ENCODE peak calls at places on chromosomes 7 and 10, in six cellular contexts. I is K562, Q is NB4, Y is HepG2, V is A549, A is GM12878. E is an unnamed sample.

GRCh38 chr7:127967276-127967675 is 64.0 kb downstream of the LRRC4 start:
- DNase-seq in I (no peak), Q (no peak), Y (no peak), V (no peak), A (no peak), E (no peak)

GRCh38 chr10:3754727-3755439 is 30.1 kb downstream of the KLF6 start:
- DNase-seq in I (peak; percentile 27), Q (no peak), Y (peak; percentile 60), V (peak; percentile 84), A (no peak), E (peak; percentile 94)

GRCh38 chr10:47094636-47095035 is 183.4 kb downstream of the PTPN20 start:
- DNase-seq in I (no peak), Q (no peak), Y (no peak), V (no peak), A (no peak), E (no peak)

GRCh38 chr10:8738987-8739386 is 684.5 kb downstream of the GATA3 start:
- DNase-seq in I (no peak), Q (no peak), Y (no peak), V (no peak), A (no peak), E (no peak)

GRCh38 chr7:70312336-70312735 is 714.1 kb downstream of the AUTS2 start:
- DNase-seq in I (no peak), Q (no peak), Y (no peak), V (no peak), A (no peak), E (no peak)

GRCh38 chr10:92691042-92691590 is 1.4 kb downstream of the HHEX start:
- DNase-seq in I (no peak), Q (no peak), Y (no peak), V (no peak), A (no peak), E (no peak)

GRCh38 chr7:138207555-138207971 is 131.3 kb downstream of the AKR1D1 start:
- DNase-seq in I (no peak), Q (no peak), Y (no peak), V (no peak), A (no peak), E (no peak)

GRCh38 chr10:124648738-124649137 is 95.4 kb downstream of the FAM53B start:
- DNase-seq in I (peak; percentile 60), Q (peak; percentile 96), Y (no peak), V (no peak), A (peak; percentile 33), E (peak; percentile 84)

GRCh38 chr10:75402486-75403143 is 1.1 kb upstream of the ZNF503 start:
- DNase-seq in I (no peak), Q (peak; percentile 69), Y (no peak), V (peak; percentile 80), A (no peak), E (no peak)

GRCh38 chr10:3481496-3481895 is 303.5 kb downstream of the KLF6 start:
- DNase-seq in I (no peak), Q (no peak), Y (no peak), V (no peak), A (no peak), E (no peak)

GRCh38 chr10:8910314-8910713 is 855.8 kb downstream of the GATA3 start:
- DNase-seq in I (no peak), Q (no peak), Y (no peak), V (no peak), A (no peak), E (no peak)

GRCh38 chr7:107150375-107151073 is 18.3 kb upstream of the HBP1 start:
- DNase-seq in I (peak; percentile 62), Q (peak; percentile 79), Y (peak; percentile 40), V (peak; percentile 67), A (no peak), E (peak; percentile 89)

GRCh38 chr10:23829556-23829955 is 379.4 kb upstream of the KIAA1217 start:
- DNase-seq in I (no peak), Q (no peak), Y (no peak), V (no peak), A (no peak), E (no peak)

GRCh38 chr7:84042110-84042539 is 152.5 kb downstream of the SEMA3A start:
- DNase-seq in I (no peak), Q (no peak), Y (no peak), V (peak; percentile 16), A (no peak), E (peak; percentile 82)

GRCh38 chr10:99375444-99375843 is 46.3 kb downstream of the CNNM1 start:
- DNase-seq in I (no peak), Q (no peak), Y (no peak), V (no peak), A (no peak), E (peak; percentile 21)

GRCh38 chr10:23362069-23362830 is 17.7 kb upstream of the C10orf67 start:
- DNase-seq in I (no peak), Q (no peak), Y (no peak), V (no peak), A (no peak), E (no peak)

GRCh38 chr7:29444267-29444666 is 119.4 kb upstream of the PRR15 start:
- DNase-seq in I (no peak), Q (no peak), Y (no peak), V (no peak), A (no peak), E (no peak)

GRCh38 chr10:102467318-102467717 is 16.0 kb upstream of the C10orf95 start:
- DNase-seq in I (no peak), Q (no peak), Y (no peak), V (no peak), A (no peak), E (no peak)

GRCh38 chr10:550665-551460 is 138.6 kb downstream of the DIP2C start:
- DNase-seq in I (no peak), Q (no peak), Y (no peak), V (no peak), A (no peak), E (no peak)

GRCh38 chr7:117689421-117689820 is 183.8 kb downstream of the CTTNBP2 start:
- DNase-seq in I (no peak), Q (no peak), Y (no peak), V (no peak), A (no peak), E (no peak)

GRCh38 chr7:154171422-154171821 is 119.2 kb downstream of the DPP6 start:
- DNase-seq in I (no peak), Q (no peak), Y (no peak), V (no peak), A (no peak), E (no peak)

GRCh38 chr7:150572496-150572895 is 5.3 kb downstream of the GIMAP4 start:
- DNase-seq in I (no peak), Q (no peak), Y (no peak), V (no peak), A (no peak), E (no peak)

GRCh38 chr10:91598211-91598981 is 34.5 kb downstream of the PPP1R3C start:
- DNase-seq in I (no peak), Q (no peak), Y (no peak), V (peak; percentile 91), A (no peak), E (peak; percentile 29)

GRCh38 chr7:151671514-151671913 is 151.8 kb upstream of the RHEB start:
- DNase-seq in I (no peak), Q (no peak), Y (no peak), V (no peak), A (no peak), E (no peak)

GRCh38 chr7:26291251-26291650 is 411 bp upstream of the SNX10 start:
- DNase-seq in I (no peak), Q (no peak), Y (no peak), V (no peak), A (no peak), E (no peak)
- TF ChIP-seq MYC in I (no peak), Q (no peak), Y (no peak), V (no peak), A (no peak), E (no peak)

DNA sequence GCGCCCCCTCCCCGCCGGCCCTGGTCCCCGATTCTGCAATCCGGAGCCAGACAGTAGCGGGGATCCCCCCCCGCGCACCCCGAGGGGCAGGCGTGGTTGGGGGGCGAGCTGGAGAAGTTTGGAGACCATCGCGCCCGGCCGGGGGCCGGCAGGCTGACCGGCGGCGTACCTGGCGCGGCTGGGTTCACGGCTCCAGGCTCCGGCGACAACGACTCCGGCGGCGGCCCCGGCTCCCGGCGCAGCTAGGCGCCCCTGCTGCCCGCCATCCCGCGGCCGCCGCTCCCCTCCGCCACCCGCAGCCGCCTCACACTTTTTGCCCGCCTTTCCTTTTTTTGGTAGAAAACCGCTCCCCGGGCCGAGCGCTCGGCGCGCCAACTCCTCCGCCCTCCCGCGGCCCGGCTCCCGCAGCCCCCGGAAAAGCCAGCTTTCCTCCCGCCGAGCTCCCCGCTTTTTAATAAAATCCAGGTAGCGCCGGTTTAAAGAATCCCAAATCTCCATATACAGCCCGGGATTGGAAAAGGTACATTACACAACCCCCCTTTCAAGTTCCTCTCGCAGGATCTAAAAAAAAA is at the start of gene TNRC18:
- DNase-seq in I (peak; percentile 47), Q (peak; percentile 81), Y (no peak), V (no peak), A (no peak), E (no peak)
- TF ChIP-seq POLR2A in I (no peak), Q (peak; percentile 15), Y (no peak), V (no peak), A (no peak), E (no peak)

GRCh38 chr7:2231992-2232765 is 566 bp downstream of the MAD1L1 start:
- DNase-seq in I (peak; percentile 82), Q (peak; percentile 66), Y (peak; percentile 47), V (no peak), A (no peak), E (peak; percentile 45)
- TF ChIP-seq MYC in I (no peak), Q (no peak), Y (no peak), V (no peak), A (no peak), E (no peak)

DNA sequence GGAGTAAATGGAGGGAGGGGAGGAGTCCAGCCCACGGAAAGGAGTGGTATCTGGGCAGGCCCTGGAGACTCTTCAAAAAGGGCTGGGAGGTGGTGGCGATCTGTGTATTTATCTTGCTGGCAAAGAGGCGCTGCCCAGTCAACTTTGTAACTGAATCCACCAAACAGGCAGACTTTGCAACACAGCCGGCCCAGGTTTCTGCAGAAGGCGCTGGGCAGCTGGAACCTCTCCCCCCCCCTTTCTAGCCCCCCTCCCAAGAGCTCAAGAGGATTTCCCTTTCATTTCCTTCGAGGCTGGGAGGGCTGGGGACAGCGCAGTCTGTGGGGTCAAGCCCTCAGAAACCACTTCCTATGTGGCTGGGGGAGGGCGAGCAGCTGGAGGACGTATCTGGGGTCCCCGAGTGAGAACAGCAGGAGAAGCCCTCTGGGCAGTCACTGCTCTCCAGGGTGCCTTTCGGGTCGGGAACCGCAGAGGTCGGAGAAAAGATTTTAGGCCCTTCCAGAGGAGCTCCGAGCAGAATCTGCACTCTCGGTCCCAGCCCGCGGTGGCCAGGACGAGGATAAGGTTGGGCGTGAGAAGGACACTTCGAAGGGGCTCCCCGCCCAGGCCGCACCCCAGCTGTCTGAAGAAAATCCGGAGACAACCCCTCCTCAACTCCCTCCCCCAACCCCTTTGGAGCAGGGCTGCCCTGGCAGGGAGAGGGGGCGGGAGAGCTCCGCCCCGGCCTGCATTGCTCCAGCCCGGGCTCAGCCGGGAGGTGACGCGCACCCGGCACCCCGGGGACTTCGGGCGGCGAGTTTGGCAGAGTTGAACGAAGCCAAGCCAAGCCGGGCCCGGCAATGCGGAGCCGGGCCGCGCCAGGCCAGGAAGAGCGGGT is 943 bp downstream of the ZCCHC24 start:
- DNase-seq in I (peak; percentile 75), Q (peak; percentile 96), Y (no peak), V (peak; percentile 21), A (no peak), E (peak; percentile 33)
- TF ChIP-seq POLR2A in I (no peak), Q (no peak), Y (no peak), V (no peak), A (no peak), E (no peak)

E was measured in endothelial cell of umbilical vein.